ENCODE peak calls at places on chromosomes 16 and 17, in five cellular contexts. V, B, W, R and U are unnamed samples.

GRCh38 chr17:75832164-75832651 is 12.0 kb downstream of the UNC13D start:
- DNase-seq in W (peak; percentile 60), B (peak; percentile 89), V (no peak), R (peak; percentile 38), U (peak; percentile 89)

GRCh38 chr16:66377327-66377723 is 10.8 kb downstream of the CDH5 start:
- DNase-seq in B (no peak), R (no peak), W (no peak), V (no peak), U (no peak)

GRCh38 chr17:82881900-82882714 is 42.3 kb upstream of the ZNF750 start:
- DNase-seq in V (no peak), B (peak; percentile 57), R (peak; percentile 63), W (no peak), U (peak; percentile 80)

GRCh38 chr17:82848022-82848592 is 8.3 kb upstream of the ZNF750 start:
- DNase-seq in W (peak; percentile 13), B (peak; percentile 90), V (no peak), R (peak; percentile 81), U (peak; percentile 90)

GRCh38 chr17:65103896-65104295 is 33.3 kb upstream of the RGS9 start:
- DNase-seq in W (no peak), V (no peak), B (peak; percentile 70), R (no peak), U (no peak)

GRCh38 chr17:79075433-79075805 is 795 bp downstream of the ENGASE start:
- DNase-seq in B (no peak), R (no peak), V (no peak), W (no peak), U (peak; percentile 12)

GRCh38 chr16:78228704-78229103 is 129.2 kb downstream of the WWOX start:
- DNase-seq in V (no peak), R (no peak), W (no peak), B (no peak), U (no peak)

GRCh38 chr17:8859804-8860430 is 7.6 kb downstream of the PIK3R6 start:
- DNase-seq in B (no peak), W (no peak), V (no peak), R (no peak), U (no peak)

GRCh38 chr17:7856081-7856791 is 1.1 kb downstream of the NAA38 start:
- DNase-seq in V (no peak), B (peak; percentile 59), W (peak; percentile 69), R (no peak), U (no peak)

GRCh38 chr16:23434380-23434779 is 18.6 kb downstream of the COG7 start:
- DNase-seq in W (peak; percentile 86), R (no peak), V (no peak), B (peak; percentile 85), U (peak; percentile 78)

GRCh38 chr16:84141143-84141670 is 3.8 kb downstream of the HSDL1 start:
- DNase-seq in R (no peak), V (no peak), B (no peak), W (no peak), U (no peak)

GRCh38 chr17:1047886-1048470 is 51.0 kb downstream of the TIMM22 start:
- DNase-seq in R (no peak), B (no peak), V (no peak), W (no peak), U (no peak)

GRCh38 chr16:15948532-15949209 is 745 bp upstream of the ABCC1 start:
- DNase-seq in R (no peak), B (no peak), W (no peak), V (no peak), U (no peak)

GRCh38 chr16:569445-570254 is at the start of gene PIGQ:
- DNase-seq in V (peak; percentile 44), W (peak; percentile 64), R (peak; percentile 64), B (peak; percentile 45), U (peak; percentile 60)

GRCh38 chr17:40547079-40547784 is 18.0 kb downstream of the CCR7 start:
- DNase-seq in V (no peak), R (peak; percentile 19), B (no peak), W (no peak), U (no peak)

DNA sequence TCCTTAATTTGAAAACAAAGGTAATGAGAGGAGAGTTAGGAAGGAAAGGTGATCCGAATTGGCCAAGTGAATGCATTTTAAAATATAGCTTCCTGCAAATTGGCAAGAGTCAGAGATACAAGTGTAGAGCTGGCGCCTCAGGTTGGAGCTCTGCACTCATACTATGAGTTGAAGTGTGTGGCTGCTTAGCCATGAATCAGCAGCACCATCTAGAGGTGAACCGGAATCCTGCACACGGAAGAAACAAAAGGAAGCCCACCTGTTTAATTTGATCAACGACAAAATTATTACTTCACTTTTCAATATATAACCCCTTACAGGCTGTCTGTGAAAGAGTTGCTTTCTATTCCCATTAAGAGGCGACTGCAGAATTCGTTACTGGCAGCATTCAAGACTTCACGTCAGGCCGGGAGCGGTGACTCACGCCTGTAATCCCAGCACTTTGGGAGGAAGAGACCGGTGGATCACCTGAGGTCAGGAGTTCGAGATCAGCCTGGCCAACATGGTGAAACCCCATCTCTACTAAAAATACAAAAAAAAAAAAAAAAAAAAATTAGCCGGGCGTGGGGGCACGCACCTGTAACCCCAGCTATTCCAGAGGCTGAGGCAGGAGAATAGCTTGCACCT is 1253.7 kb upstream of the CDH8 start:
- DNase-seq in V (peak; percentile 32), R (peak; percentile 46), W (peak; percentile 27), B (peak; percentile 9), U (peak; percentile 1)
- TF ChIP-seq CTCF in V (peak; percentile 96), R (no peak), W (peak; percentile 65), B (peak; percentile 48), U (peak; percentile 27)

GRCh38 chr16:29315916-29316517 is 90.5 kb downstream of the NPIPB11 start:
- DNase-seq in V (no peak), R (no peak), W (no peak), B (no peak), U (no peak)
- TF ChIP-seq CTCF in V (peak; percentile 24), R (no peak), W (no peak), B (no peak), U (peak; percentile 2)

DNA sequence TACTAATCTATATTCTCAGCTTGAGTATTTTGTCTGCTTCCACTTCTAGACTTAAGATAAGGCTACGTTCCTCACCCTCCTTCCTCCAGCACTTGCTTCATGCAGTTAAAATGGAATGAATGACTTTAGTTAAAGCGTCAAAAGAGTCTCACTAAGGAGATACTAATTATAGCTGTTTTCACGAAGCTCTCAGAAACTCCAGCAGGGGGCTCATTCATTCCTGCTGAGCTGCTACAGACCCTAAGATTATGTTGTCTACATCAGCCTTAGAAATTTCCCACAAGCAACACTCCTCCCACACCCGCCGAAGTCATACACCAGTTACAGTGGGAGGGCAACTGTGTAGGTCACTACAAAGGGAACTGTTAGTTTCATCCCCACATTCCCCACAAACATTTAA is 57.0 kb upstream of the KIFC3 start:
- DNase-seq in R (no peak), V (no peak), W (peak; percentile 62), B (peak; percentile 85), U (peak; percentile 63)
- TF ChIP-seq CTCF in R (no peak), V (peak; percentile 51), W (peak; percentile 62), B (peak; percentile 71), U (peak; percentile 59)

GRCh38 chr17:73455767-73456166 is 144.0 kb upstream of the CDC42EP4 start:
- DNase-seq in R (no peak), B (no peak), W (no peak), V (no peak), U (no peak)
- TF ChIP-seq CTCF in R (no peak), B (no peak), W (no peak), V (no peak), U (no peak)

GRCh38 chr17:4642286-4642685 is 808 bp upstream of the ALOX15 start:
- DNase-seq in V (no peak), W (no peak), R (no peak), B (no peak), U (no peak)

GRCh38 chr17:4636474-4637100 is 4.9 kb downstream of the ALOX15 start:
- DNase-seq in V (no peak), R (no peak), W (no peak), B (no peak), U (no peak)

GRCh38 chr17:4645642-4646041 is 4.2 kb upstream of the ALOX15 start:
- DNase-seq in V (no peak), W (no peak), B (no peak), R (no peak), U (no peak)

GRCh38 chr17:4643676-4644075 is 2.2 kb upstream of the ALOX15 start:
- DNase-seq in B (no peak), R (no peak), W (no peak), V (no peak), U (no peak)

DNA sequence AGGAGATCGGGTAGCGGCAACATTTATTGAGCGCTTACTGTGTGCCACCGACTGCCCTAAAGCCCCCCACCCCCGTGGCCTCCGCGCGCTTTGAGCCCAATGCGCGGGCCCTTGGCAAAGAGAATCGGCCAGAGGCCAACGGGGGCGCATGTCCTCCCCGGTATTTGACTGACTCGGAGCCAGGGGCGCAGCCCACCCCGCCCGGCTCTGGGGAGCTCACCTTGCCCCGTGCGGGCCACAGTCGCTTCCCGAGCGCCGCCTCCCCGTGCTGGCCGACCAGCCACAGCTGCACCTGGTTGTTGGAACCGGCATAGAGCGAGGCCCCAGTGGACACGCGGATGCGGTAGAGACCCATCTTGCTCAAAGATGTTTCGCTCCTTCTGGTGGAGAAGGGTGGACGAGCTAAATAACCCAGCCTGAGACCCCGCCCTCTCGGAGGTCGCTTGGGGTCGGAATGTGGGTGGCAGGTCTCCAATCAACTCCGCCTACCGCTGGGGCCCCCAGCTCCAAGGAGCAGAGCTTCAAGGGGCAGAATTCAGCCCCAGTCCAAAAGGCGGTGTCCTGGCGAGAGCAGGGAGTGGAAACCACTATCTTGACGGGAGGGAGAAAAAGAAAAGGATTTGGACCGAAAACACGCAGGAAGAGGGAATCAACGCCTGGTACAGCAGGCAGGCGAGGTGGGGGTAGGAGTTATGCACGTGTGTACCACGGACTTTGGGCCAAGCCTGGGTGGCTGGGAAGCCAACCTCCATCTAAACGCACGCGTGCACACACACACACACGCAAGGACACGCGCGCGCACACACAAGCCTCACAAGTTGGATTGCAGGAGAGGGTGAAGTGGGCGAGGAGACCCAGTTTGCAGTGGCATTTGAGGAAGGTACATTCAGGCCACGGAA is at the start of gene ALOX15:
- DNase-seq in B (no peak), V (no peak), R (no peak), W (no peak), U (no peak)
- TF ChIP-seq CTCF in B (no peak), V (no peak), R (no peak), W (no peak), U (no peak)

DNA sequence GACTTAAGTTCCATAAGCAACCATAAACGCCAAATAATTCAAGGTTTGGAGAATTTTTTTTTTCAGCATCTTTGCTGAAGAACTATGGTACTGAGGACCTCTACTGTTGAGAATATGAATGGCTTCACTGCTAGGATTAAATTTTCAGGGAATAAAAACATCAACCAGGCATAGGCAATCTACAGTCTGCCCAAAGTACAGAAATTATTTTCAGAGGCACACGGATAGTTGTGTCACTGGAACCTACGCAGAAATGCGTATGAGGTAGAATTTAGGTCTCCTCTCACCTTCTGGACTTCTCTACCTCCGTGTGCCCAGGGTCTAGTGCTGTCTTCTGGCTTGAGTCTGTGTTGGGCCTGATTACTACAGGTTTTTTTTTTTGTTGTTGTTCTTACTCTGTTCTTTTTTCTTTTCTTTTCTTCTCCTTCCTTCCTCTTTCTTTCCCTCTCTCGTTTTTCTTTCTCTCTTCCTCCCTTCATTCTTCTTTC is 39.7 kb downstream of the NACA2 start:
- DNase-seq in V (no peak), B (peak; percentile 74), R (no peak), W (peak; percentile 68), U (peak; percentile 56)
- TF ChIP-seq CTCF in V (peak; percentile 71), B (peak; percentile 69), R (no peak), W (peak; percentile 79), U (peak; percentile 77)

GRCh38 chr16:71626018-71626857 is at the start of gene MARVELD3:
- DNase-seq in W (no peak), R (peak; percentile 93), V (peak; percentile 96), B (no peak), U (no peak)
- TF ChIP-seq CTCF in W (no peak), R (no peak), V (peak; percentile 35), B (no peak), U (no peak)